ENCODE peak calls at places on chromosomes 1 and 21, in five cellular contexts. O, C, L, Y and T are unnamed samples. For H4K20me1, the result is how much of the 10 kb centered on the place peaks cover.

GRCh38 chr1:5601516-5601915 is 390.7 kb downstream of the NPHP4 start:
- DNase-seq in O (no peak), C (no peak), L (no peak), Y (no peak), T (no peak)

GRCh38 chr21:45981641-45982255 is at the start of gene COL6A1:
- DNase-seq in O (peak), C (peak), L (peak), Y (peak), T (no peak)

GRCh38 chr21:25735895-25736597 is 1.3 kb downstream of the GABPA start:
- DNase-seq in O (peak), C (peak), L (peak), Y (peak), T (no peak)

GRCh38 chr1:208670778-208671177 is 426.6 kb upstream of the PLXNA2 start:
- DNase-seq in O (no peak), C (no peak), L (no peak), Y (no peak), T (no peak)

GRCh38 chr1:115761601-115762302 is 6.8 kb downstream of the CASQ2 start:
- DNase-seq in O (no peak), C (no peak), L (no peak), Y (no peak), T (no peak)

GRCh38 chr1:246067432-246068021 is 439.6 kb downstream of the SMYD3 start:
- DNase-seq in O (no peak), C (peak), L (no peak), Y (no peak), T (no peak)

GRCh38 chr1:32872189-32872898 is 1.6 kb upstream of the FNDC5 start:
- DNase-seq in O (peak), C (peak), L (peak), Y (peak), T (peak)

GRCh38 chr1:42170779-42171621 is 6.5 kb upstream of the GUCA2A start:
- DNase-seq in O (no peak), C (no peak), L (no peak), Y (no peak), T (no peak)

GRCh38 chr1:32702599-32703478 is at the start of gene SYNC:
- DNase-seq in O (no peak), C (peak), L (peak), Y (peak), T (no peak)

GRCh38 chr1:240404286-240404685 is 207.7 kb downstream of the GREM2 start:
- DNase-seq in O (no peak), C (peak), L (no peak), Y (no peak), T (no peak)

GRCh38 chr1:244231572-244232315 is 180.7 kb downstream of the ZBTB18 start:
- DNase-seq in O (no peak), C (peak), L (peak), Y (peak), T (peak)

GRCh38 chr1:32386993-32387392 is 7.2 kb downstream of the BSDC1 start:
- DNase-seq in O (no peak), C (no peak), L (no peak), Y (no peak), T (no peak)

GRCh38 chr1:212488436-212489283 is 55.9 kb downstream of the NENF start:
- DNase-seq in O (no peak), C (peak), L (no peak), Y (peak), T (no peak)

GRCh38 chr1:233673947-233674431 is 60.1 kb downstream of the KCNK1 start:
- DNase-seq in O (no peak), C (peak), L (no peak), Y (no peak), T (no peak)

GRCh38 chr1:109788695-109789521 is 25.2 kb upstream of the EPS8L3 start:
- DNase-seq in O (no peak), C (no peak), L (peak), Y (peak), T (no peak)

GRCh38 chr1:90723561-90724108 is 6.5 kb upstream of the BARHL2 start:
- DNase-seq in O (no peak), C (no peak), L (peak), Y (peak), T (no peak)

GRCh38 chr1:215082532-215083407 is at the start of gene KCNK2:
- DNase-seq in O (no peak), C (peak), L (peak), Y (peak), T (no peak)

GRCh38 chr1:116794804-116795481 is 40.7 kb downstream of the CD2 start:
- DNase-seq in O (no peak), C (no peak), L (no peak), Y (no peak), T (no peak)

GRCh38 chr1:28144203-28145135 is 32.0 kb downstream of the PTAFR start:
- DNase-seq in O (no peak), C (peak), L (no peak), Y (no peak), T (no peak)

GRCh38 chr1:33131191-33131590 is 50.2 kb downstream of the AZIN2 start:
- DNase-seq in O (no peak), C (no peak), L (no peak), Y (no peak), T (no peak)

GRCh38 chr1:76764638-76765572 is 102.4 kb upstream of the ST6GALNAC5 start:
- DNase-seq in O (peak), C (no peak), L (no peak), Y (peak), T (no peak)

GRCh38 chr1:212652609-212653008 is 44.0 kb downstream of the ATF3 start:
- DNase-seq in O (no peak), C (no peak), L (no peak), Y (no peak), T (no peak)

GRCh38 chr1:75539230-75540116 is 71.4 kb downstream of the SLC44A5 start:
- DNase-seq in O (peak), C (no peak), L (no peak), Y (no peak), T (no peak)

GRCh38 chr1:73065585-73065984 is 783.2 kb upstream of the NEGR1 start:
- DNase-seq in O (no peak), C (no peak), L (peak), Y (peak), T (no peak)

GRCh38 chr21:31804008-31804394 is 68.8 kb upstream of the HUNK start:
- DNase-seq in O (no peak), C (no peak), L (no peak), Y (no peak), T (no peak)

GRCh38 chr1:209988706-209989105 is 50.7 kb downstream of the SYT14 start:
- DNase-seq in O (no peak), C (no peak), L (no peak), Y (no peak), T (no peak)

GRCh38 chr1:153985341-153985912 is 712 bp downstream of the RAB13 start:
- DNase-seq in O (peak), C (peak), L (peak), Y (no peak), T (no peak)

GRCh38 chr1:184222561-184223157 is 164.2 kb upstream of the C1orf21 start:
- DNase-seq in O (peak), C (peak), L (peak), Y (peak), T (peak)

GRCh38 chr1:177796561-177796960 is 173.3 kb downstream of the SEC16B start:
- DNase-seq in O (no peak), C (no peak), L (no peak), Y (no peak), T (no peak)

GRCh38 chr1:198925575-198925974 is 286.7 kb downstream of the PTPRC start:
- DNase-seq in O (no peak), C (no peak), L (no peak), Y (no peak), T (no peak)

GRCh38 chr1:232179896-232180760 is 449.8 kb downstream of the SIPA1L2 start:
- DNase-seq in O (no peak), C (no peak), L (peak), Y (peak), T (no peak)

GRCh38 chr1:165116732-165117131 is 239.8 kb downstream of the LMX1A start:
- DNase-seq in O (no peak), C (peak), L (no peak), Y (no peak), T (no peak)

GRCh38 chr1:145845514-145846161 is at the start of gene NUDT17:
- DNase-seq in O (peak), C (peak), L (peak), Y (peak), T (peak)

GRCh38 chr1:1361233-1361981 is 3.1 kb upstream of the MXRA8 start:
- DNase-seq in O (no peak), C (no peak), L (no peak), Y (no peak), T (no peak)

GRCh38 chr1:100799548-100799947 is 80.0 kb downstream of the VCAM1 start:
- DNase-seq in O (peak), C (no peak), L (no peak), Y (no peak), T (no peak)

GRCh38 chr1:182794802-182795201 is 5.2 kb downstream of the NPL start:
- DNase-seq in O (no peak), C (no peak), L (no peak), Y (no peak), T (no peak)

GRCh38 chr1:53134961-53135734 is 7.3 kb downstream of the SLC1A7 start:
- DNase-seq in O (no peak), C (peak), L (no peak), Y (no peak), T (no peak)

GRCh38 chr1:35883681-35884155 is 709 bp downstream of the AGO1 start:
- DNase-seq in O (peak), C (peak), L (peak), Y (peak), T (peak)

DNA sequence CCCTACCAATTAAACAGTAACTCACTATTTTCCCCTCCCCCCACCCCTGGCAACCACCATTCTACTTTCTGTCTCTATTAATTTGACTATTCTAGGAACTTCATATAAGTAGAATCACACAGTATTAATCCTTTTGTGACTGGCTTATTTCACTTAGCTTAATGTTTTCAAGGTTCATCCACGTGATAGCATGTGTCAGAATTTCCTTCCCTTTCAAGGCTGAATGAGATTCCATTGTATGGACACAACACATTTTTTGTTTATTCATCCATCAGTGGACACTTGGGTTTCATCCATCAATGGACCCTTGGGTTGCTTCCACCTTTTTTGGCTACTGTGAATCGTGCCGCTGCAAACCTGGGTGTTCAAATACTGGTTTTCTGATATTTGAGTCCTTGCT is 41.7 kb downstream of the EIF2D start:
- DNase-seq in O (peak), C (no peak), L (no peak), Y (no peak), T (no peak)
- H4K20me1 ChIP-seq in O (under half), C (under half), L (under half), Y (under half), T (half or more)

DNA sequence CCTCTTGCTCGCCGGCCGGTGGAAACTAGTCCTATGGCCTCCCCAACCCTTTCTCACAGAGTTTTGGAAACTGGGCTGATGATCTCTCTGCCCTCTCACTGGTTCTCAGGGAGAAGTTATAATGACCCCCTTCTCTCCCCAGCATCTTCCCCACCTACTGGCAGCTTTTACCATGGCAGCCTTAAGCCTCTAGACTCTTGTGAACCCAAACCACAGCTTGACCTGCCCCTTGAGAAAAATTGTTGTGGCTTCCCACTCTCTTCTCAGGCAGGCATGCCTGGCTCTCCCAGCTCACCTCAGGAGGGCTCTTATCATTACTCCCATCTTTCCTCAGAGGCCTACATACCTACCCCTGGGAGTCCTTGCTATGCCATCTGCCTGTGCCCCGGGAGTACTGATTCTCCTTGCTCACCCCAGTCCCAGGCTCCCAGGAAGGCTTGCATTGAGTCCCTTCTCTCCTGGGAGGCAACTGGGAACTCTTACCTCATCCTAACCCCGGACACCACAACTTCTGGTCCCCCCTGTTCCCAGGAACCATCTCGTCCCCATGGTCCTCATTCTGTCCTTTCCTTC is 1.6 kb downstream of the NSUN4 start:
- DNase-seq in O (no peak), C (peak), L (peak), Y (peak), T (no peak)
- TF ChIP-seq CTCF in O (no peak), C (peak), L (peak), Y (peak), T (peak)

DNA sequence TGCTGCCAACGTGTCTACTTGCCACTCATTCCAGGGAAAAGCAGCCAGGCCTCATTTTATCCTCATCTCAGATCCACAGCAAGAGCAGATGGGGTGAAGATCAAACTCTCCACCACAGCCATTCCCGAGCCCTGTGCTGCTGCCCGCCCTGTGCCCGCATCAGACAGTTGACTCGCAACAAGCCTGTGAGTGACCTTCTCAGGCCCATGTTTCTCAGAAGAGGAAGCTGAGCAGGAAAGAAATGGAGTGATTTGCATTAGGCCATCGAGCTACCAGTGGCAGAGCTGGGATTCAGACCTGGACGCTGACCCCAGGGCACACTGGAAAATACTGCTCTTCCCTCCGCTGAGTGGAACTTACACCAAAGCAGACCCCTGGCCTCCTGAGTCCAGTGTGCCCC is 1.2 kb downstream of the CNR2 start:
- DNase-seq in O (no peak), C (no peak), L (no peak), Y (no peak), T (no peak)
- H3K4me3 ChIP-seq in O (no peak), C (no peak), L (no peak), Y (no peak), T (no peak)

DNA sequence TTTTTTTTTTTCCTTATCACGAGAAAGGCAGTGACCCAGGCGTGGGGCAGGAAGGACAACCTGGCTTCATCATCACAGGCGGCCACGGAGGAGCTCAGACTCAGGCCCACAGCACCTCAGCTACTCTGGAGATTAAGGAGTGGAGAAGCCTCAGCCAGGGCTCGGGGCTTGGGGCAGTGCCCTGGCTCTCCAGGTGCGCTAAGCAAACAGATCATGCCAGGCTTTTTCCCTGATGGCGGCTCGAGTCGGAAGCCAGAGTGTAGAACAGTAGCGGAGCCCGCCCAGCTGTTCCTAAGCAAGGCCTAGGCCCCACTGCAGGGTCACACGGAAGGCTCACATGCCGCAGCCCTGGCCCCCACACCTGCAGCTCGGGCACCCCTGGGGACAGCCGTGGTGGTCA is 70.7 kb downstream of the AGPAT3 start:
- DNase-seq in O (no peak), C (no peak), L (no peak), Y (no peak), T (no peak)
- H4K20me1 ChIP-seq in O (under half), C (half or more), L (under half), Y (under half), T (half or more)

GRCh38 chr1:203328714-203329122 is 22.2 kb downstream of the FMOD start:
- DNase-seq in O (no peak), C (no peak), L (peak), Y (peak), T (no peak)
- TF ChIP-seq CTCF in O (no peak), C (no peak), L (peak), Y (peak), T (no peak)

GRCh38 chr21:42337276-42337675 is 13.5 kb downstream of the TFF2 start:
- DNase-seq in O (no peak), C (no peak), L (no peak), Y (no peak), T (no peak)

GRCh38 chr21:42341776-42342542 is 8.8 kb downstream of the TFF2 start:
- DNase-seq in O (no peak), C (no peak), L (no peak), Y (no peak), T (no peak)

GRCh38 chr21:42337830-42338729 is 12.7 kb downstream of the TFF2 start:
- DNase-seq in O (peak), C (peak), L (peak), Y (peak), T (peak)

GRCh38 chr21:42340187-42340586 is 10.6 kb downstream of the TFF2 start:
- DNase-seq in O (no peak), C (no peak), L (no peak), Y (no peak), T (no peak)

DNA sequence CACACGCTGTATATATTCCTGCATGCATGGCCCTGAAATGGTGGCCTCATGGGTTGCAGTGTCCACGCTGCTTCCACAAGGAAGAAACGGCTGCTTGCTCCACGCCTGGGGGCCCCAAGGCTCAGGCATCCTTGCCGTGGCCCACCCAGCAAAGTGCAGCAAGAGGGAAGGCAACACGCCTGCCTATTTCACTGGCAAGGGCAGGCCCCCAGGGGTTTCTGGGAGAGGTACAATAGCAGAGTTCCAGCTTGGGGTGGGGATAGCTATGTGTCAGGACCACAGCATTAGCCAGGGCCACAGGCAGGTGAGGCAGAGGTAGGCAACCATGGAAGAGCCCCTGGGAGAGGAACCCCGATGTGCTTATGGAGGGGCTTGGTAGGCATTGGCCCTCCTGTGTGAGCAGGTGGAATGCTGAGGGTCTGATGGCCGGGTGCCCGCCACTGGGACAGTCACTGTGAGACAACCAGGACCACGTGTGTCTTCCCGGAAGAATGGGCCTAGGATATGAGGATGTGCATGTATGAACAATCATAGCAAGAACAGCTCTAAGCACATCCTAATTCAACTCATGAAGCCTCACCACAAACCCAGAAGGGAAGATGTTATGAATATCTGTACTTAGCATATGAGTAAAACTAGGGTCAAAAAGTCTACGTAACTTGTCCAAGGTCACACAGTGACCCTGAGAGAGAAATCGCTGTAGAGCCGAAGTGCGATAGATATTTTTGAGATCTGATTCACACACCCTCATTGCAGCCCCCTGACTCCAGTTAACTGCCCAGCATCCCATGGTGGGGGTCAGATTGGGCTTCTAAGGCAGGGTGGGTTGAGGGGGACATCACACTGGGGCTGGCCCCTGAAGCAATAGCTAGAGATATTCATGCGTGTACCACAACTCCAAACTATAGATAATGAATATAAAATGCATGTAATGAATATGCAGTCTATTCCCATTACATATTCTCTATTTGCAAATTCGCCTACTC is 11.8 kb downstream of the TFF2 start:
- DNase-seq in O (no peak), C (no peak), L (no peak), Y (no peak), T (no peak)
- H3K4me3 ChIP-seq in O (no peak), C (no peak), L (no peak), Y (no peak), T (no peak)

DNA sequence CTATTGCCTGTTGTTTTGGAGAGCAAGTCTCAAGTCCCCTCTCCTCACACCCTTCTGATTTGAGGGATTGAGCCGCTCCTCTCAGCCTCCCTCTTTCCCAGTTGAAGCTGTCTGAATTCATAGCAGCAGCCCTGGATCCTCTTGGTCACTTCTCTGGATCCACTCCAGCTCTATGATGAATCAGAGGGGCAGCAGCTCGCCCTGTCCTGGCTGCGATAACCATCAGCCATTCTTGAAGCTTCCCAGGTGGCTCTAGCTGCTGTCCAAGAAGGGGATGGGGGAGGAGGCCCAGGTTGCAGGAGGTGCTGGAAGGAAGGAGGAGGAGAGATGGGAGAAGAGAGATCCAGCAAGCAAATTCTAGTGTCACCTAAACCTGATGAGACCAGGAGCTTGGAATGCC is 31.3 kb downstream of the WNT4 start:
- DNase-seq in O (peak), C (peak), L (no peak), Y (no peak), T (no peak)
- H4K20me1 ChIP-seq in O (under half), C (half or more), L (under half), Y (half or more), T (half or more)

DNA sequence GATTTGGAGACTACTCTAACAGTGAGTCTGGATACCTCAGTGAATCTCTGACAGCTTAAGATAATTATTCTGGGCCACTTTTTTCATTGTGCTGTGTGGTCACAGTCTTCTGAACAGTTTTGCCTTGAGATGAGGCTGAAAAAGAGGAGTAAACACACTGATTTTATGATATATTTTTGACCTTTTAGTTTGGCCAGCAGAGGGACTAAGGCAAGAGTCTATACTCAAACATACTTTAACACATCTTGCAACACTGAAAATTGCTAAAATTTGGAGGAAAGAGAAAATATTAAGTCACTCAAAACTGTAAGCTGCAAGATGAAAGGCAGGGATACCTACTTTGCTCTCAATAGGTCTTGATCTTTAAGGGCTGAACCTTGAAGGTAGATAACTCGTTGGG is 182.7 kb downstream of the KCNT2 start:
- DNase-seq in O (no peak), C (no peak), L (no peak), Y (no peak), T (no peak)
- TF ChIP-seq CTCF in O (no peak), C (no peak), L (peak), Y (no peak), T (peak)